ENCODE peak calls at places on chromosome 9, in six cellular contexts. B, J, F, Q, L and M are unnamed samples.

GRCh38 chr9:77305622-77306365 is 128.5 kb downstream of the VPS13A start:
- DNase-seq in B (no peak), J (no peak), F (no peak), Q (no peak), L (no peak), M (no peak)

GRCh38 chr9:5388026-5388806 is 48.5 kb upstream of the RLN1 start:
- DNase-seq in B (no peak), J (no peak), F (no peak), Q (no peak), L (no peak), M (no peak)

GRCh38 chr9:33007755-33008154 is 6.3 kb upstream of the APTX start:
- DNase-seq in B (no peak), J (no peak), F (no peak), Q (no peak), L (no peak), M (no peak)

GRCh38 chr9:93676310-93677054 is 100.1 kb downstream of the PHF2 start:
- DNase-seq in B (peak), J (no peak), F (no peak), Q (peak), L (no peak), M (no peak)

GRCh38 chr9:73148447-73148937 is 3.2 kb upstream of the ANXA1 start:
- DNase-seq in B (no peak), J (no peak), F (no peak), Q (no peak), L (no peak), M (no peak)

GRCh38 chr9:124889006-124889405 is 27.1 kb downstream of the ARPC5L start:
- DNase-seq in B (no peak), J (no peak), F (no peak), Q (no peak), L (no peak), M (no peak)

GRCh38 chr9:123073991-123074422 is 40.5 kb downstream of the GPR21 start:
- DNase-seq in B (no peak), J (no peak), F (no peak), Q (no peak), L (no peak), M (no peak)

GRCh38 chr9:108478431-108478837 is 377.4 kb downstream of the ACTL7B start:
- DNase-seq in B (no peak), J (no peak), F (no peak), Q (no peak), L (no peak), M (no peak)

GRCh38 chr9:137162505-137163100 is 7.2 kb downstream of the LRRC26 start:
- DNase-seq in B (peak), J (no peak), F (no peak), Q (no peak), L (no peak), M (no peak)

GRCh38 chr9:119370816-119371215 is 1.6 kb upstream of the BRINP1 start:
- DNase-seq in B (peak), J (peak), F (no peak), Q (peak), L (peak), M (peak)

GRCh38 chr9:119372951-119373350 is 3.7 kb upstream of the BRINP1 start:
- DNase-seq in B (no peak), J (no peak), F (no peak), Q (no peak), L (no peak), M (no peak)

GRCh38 chr9:119375892-119376291 is 6.7 kb upstream of the BRINP1 start:
- DNase-seq in B (no peak), J (peak), F (no peak), Q (no peak), L (peak), M (no peak)
- TF ChIP-seq TAF1 in B (no peak), J (no peak), F (no peak), Q (no peak), L (no peak), M (no peak)

GRCh38 chr9:130288393-130288792 is 22.8 kb downstream of the HMCN2 start:
- DNase-seq in B (no peak), J (no peak), F (no peak), Q (no peak), L (no peak), M (no peak)
- TF ChIP-seq POLR2A in B (no peak), J (no peak), F (no peak), Q (no peak), L (no peak), M (no peak)

DNA sequence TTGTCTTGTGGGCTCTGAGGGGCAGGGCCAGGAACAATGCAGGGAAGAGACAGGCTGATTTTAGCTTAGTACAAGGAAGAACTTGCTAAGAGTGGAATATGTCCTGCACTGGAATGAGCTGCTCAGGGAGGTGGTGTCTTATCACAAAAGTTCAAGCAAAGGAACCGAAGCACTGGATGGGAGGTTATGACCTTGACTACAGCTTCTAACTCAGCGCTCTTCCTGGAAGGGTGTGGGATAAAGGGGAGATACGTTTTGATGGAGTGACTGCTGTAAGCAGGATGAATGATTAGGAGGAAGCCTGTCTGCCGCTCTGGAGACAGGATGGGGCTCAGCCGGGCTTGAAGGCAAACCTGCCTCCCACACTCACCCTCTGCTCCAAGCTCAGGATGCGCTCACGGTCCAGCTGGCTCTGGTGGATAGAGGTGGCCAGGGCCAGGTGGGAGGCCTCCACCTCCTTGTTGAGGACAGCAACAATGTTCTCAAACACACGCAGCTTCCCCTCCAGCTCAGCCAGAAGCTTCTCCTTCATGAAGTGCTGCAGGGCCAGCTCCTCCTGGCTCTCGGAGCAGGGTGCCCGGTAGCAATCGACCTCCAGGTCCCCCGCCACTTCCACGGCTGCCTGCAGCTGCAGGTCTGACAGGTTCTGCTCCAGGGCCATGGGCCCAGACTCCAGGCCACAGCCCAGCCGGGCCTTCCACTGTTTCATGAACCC is 13.5 kb downstream of the TRAF1 start:
- DNase-seq in B (no peak), J (no peak), F (no peak), Q (no peak), L (no peak), M (no peak)
- TF ChIP-seq POLR2AphosphoS5 in B (no peak), J (no peak), F (peak), Q (peak), L (no peak), M (peak)

GRCh38 chr9:86946712-86947145 is 577 bp downstream of the GAS1 start:
- DNase-seq in B (peak), J (no peak), F (no peak), Q (no peak), L (no peak), M (no peak)

GRCh38 chr9:86945868-86946711 is 1.2 kb downstream of the GAS1 start:
- DNase-seq in B (peak), J (no peak), F (no peak), Q (peak), L (no peak), M (peak)

GRCh38 chr9:86948153-86948929 is 1.0 kb upstream of the GAS1 start:
- DNase-seq in B (peak), J (peak), F (no peak), Q (peak), L (peak), M (peak)

GRCh38 chr9:86944974-86945867 is 2.1 kb downstream of the GAS1 start:
- DNase-seq in B (peak), J (no peak), F (no peak), Q (no peak), L (no peak), M (no peak)

GRCh38 chr9:86947146-86948081 is at the start of gene GAS1:
- DNase-seq in B (peak), J (no peak), F (no peak), Q (peak), L (peak), M (peak)
- TF ChIP-seq TAF1 in B (peak), J (no peak), F (no peak), Q (no peak), L (no peak), M (no peak)

GRCh38 chr9:82117025-82117424 is 128.5 kb downstream of the SPATA31D1 start:
- DNase-seq in B (no peak), J (no peak), F (no peak), Q (no peak), L (no peak), M (no peak)

GRCh38 chr9:82116538-82116937 is 128.0 kb downstream of the SPATA31D1 start:
- DNase-seq in B (no peak), J (no peak), F (no peak), Q (no peak), L (no peak), M (no peak)

GRCh38 chr9:82115900-82116299 is 127.3 kb downstream of the SPATA31D1 start:
- DNase-seq in B (no peak), J (no peak), F (no peak), Q (no peak), L (no peak), M (no peak)

GRCh38 chr9:82117528-82117927 is 129.0 kb downstream of the SPATA31D1 start:
- DNase-seq in B (no peak), J (no peak), F (no peak), Q (no peak), L (no peak), M (no peak)
- TF ChIP-seq POLR2A in B (no peak), J (no peak), F (no peak), Q (no peak), L (no peak), M (no peak)

GRCh38 chr9:98848450-98849149 is 41.1 kb downstream of the GALNT12 start:
- DNase-seq in B (peak), J (peak), F (peak), Q (peak), L (peak), M (peak)
- TF ChIP-seq POLR2AphosphoS5 in B (no peak), J (no peak), F (no peak), Q (no peak), L (no peak), M (no peak)

GRCh38 chr9:96176901-96177718 is 124.9 kb downstream of the HSD17B3 start:
- DNase-seq in B (no peak), J (no peak), F (no peak), Q (no peak), L (no peak), M (no peak)
- TF ChIP-seq TAF1 in B (no peak), J (no peak), F (no peak), Q (no peak), L (no peak), M (no peak)